ENCODE peak calls at places on chromosomes 3 and 15, in five cellular contexts. One of them, this sample, is unnamed.

GRCh38 chr3:185342458-185343169 is 20.3 kb upstream of the MAP3K13 start:
- DNase-seq in GM23248: no peak
- DNase-seq in pancreas: no peak
- DNase-seq in transverse colon: no peak
- DNase-seq in CD8-positive, alpha-beta memory T cell: no peak
- DNase-seq in this sample: no peak

GRCh38 chr3:55790596-55791350 is 303.7 kb upstream of the WNT5A start:
- DNase-seq in GM23248: no peak
- DNase-seq in pancreas: no peak
- DNase-seq in transverse colon: no peak
- DNase-seq in CD8-positive, alpha-beta memory T cell: no peak
- DNase-seq in this sample: no peak

GRCh38 chr3:154356009-154356408 is 31.7 kb upstream of the DHX36 start:
- DNase-seq in GM23248: no peak
- DNase-seq in pancreas: no peak
- DNase-seq in transverse colon: no peak
- DNase-seq in CD8-positive, alpha-beta memory T cell: no peak
- DNase-seq in this sample: no peak

GRCh38 chr15:66389859-66390382 is 3.2 kb downstream of the MAP2K1 start:
- DNase-seq in GM23248: peak; percentile 60
- DNase-seq in pancreas: no peak
- DNase-seq in transverse colon: no peak
- DNase-seq in CD8-positive, alpha-beta memory T cell: no peak
- DNase-seq in this sample: no peak

GRCh38 chr3:187403768-187404270 is 35.6 kb downstream of the RTP4 start:
- DNase-seq in GM23248: peak; percentile 95
- DNase-seq in pancreas: peak; percentile 15
- DNase-seq in transverse colon: no peak
- DNase-seq in CD8-positive, alpha-beta memory T cell: no peak
- DNase-seq in this sample: no peak

GRCh38 chr3:183698760-183699159 is 1.2 kb downstream of the YEATS2 start:
- DNase-seq in GM23248: peak; percentile 59
- DNase-seq in pancreas: peak; percentile 23
- DNase-seq in transverse colon: peak; percentile 14
- DNase-seq in CD8-positive, alpha-beta memory T cell: no peak
- DNase-seq in this sample: no peak

GRCh38 chr3:18424862-18425640 is at the start of gene SATB1:
- DNase-seq in GM23248: peak; percentile 82
- DNase-seq in pancreas: peak; percentile 93
- DNase-seq in transverse colon: peak; percentile 87
- DNase-seq in CD8-positive, alpha-beta memory T cell: peak; percentile 77
- DNase-seq in this sample: peak; percentile 69

GRCh38 chr15:38474155-38474757 is 20.3 kb downstream of the FAM98B start:
- DNase-seq in GM23248: peak; percentile 82
- DNase-seq in pancreas: no peak
- DNase-seq in transverse colon: no peak
- DNase-seq in CD8-positive, alpha-beta memory T cell: peak; percentile 61
- DNase-seq in this sample: peak; percentile 24

GRCh38 chr3:109924196-109924595 is 586.9 kb upstream of the DPPA4 start:
- DNase-seq in GM23248: peak; percentile 3
- DNase-seq in pancreas: no peak
- DNase-seq in transverse colon: no peak
- DNase-seq in CD8-positive, alpha-beta memory T cell: no peak
- DNase-seq in this sample: no peak

GRCh38 chr3:129441782-129442181 is 1.8 kb downstream of the IFT122 start:
- DNase-seq in GM23248: peak; percentile 72
- DNase-seq in pancreas: no peak
- DNase-seq in transverse colon: no peak
- DNase-seq in CD8-positive, alpha-beta memory T cell: no peak
- DNase-seq in this sample: no peak

GRCh38 chr15:70149667-70150404 is 52.1 kb upstream of the TLE3 start:
- DNase-seq in GM23248: peak; percentile 64
- DNase-seq in pancreas: no peak
- DNase-seq in transverse colon: no peak
- DNase-seq in CD8-positive, alpha-beta memory T cell: no peak
- DNase-seq in this sample: no peak

GRCh38 chr3:157767602-157768001 is 264.4 kb upstream of the VEPH1 start:
- DNase-seq in GM23248: no peak
- DNase-seq in pancreas: no peak
- DNase-seq in transverse colon: no peak
- DNase-seq in CD8-positive, alpha-beta memory T cell: no peak
- DNase-seq in this sample: no peak

GRCh38 chr3:8987673-8988655 is 24.7 kb upstream of the RAD18 start:
- DNase-seq in GM23248: peak; percentile 76
- DNase-seq in pancreas: peak; percentile 35
- DNase-seq in transverse colon: peak; percentile 62
- DNase-seq in CD8-positive, alpha-beta memory T cell: peak; percentile 54
- DNase-seq in this sample: peak; percentile 27

GRCh38 chr3:159168788-159169187 is 366.9 kb downstream of the MFSD1 start:
- DNase-seq in GM23248: no peak
- DNase-seq in pancreas: no peak
- DNase-seq in transverse colon: no peak
- DNase-seq in CD8-positive, alpha-beta memory T cell: no peak
- DNase-seq in this sample: no peak

GRCh38 chr3:53236112-53236841 is 19.5 kb downstream of the TKT start:
- DNase-seq in GM23248: peak; percentile 93
- DNase-seq in pancreas: peak; percentile 79
- DNase-seq in transverse colon: peak; percentile 79
- DNase-seq in CD8-positive, alpha-beta memory T cell: no peak
- DNase-seq in this sample: no peak

GRCh38 chr15:33547876-33548275 is 237.1 kb downstream of the RYR3 start:
- DNase-seq in GM23248: peak; percentile 40
- DNase-seq in pancreas: peak; percentile 22
- DNase-seq in transverse colon: no peak
- DNase-seq in CD8-positive, alpha-beta memory T cell: no peak
- DNase-seq in this sample: no peak
- H3K9me3 ChIP-seq in GM23248: no peaks in the 10 kb centered on the region
- H3K9me3 ChIP-seq in pancreas: no peaks in the 10 kb centered on the region
- H3K9me3 ChIP-seq in transverse colon: no peaks in the 10 kb centered on the region
- H3K9me3 ChIP-seq in CD8-positive, alpha-beta memory T cell: no peaks in the 10 kb centered on the region
- H3K9me3 ChIP-seq in this sample: no peaks in the 10 kb centered on the region

GRCh38 chr3:7226393-7226792 is 365.5 kb downstream of the GRM7 start:
- DNase-seq in GM23248: no peak
- DNase-seq in pancreas: no peak
- DNase-seq in transverse colon: no peak
- DNase-seq in CD8-positive, alpha-beta memory T cell: no peak
- DNase-seq in this sample: no peak
- H3K9me3 ChIP-seq in GM23248: no peaks in the 10 kb centered on the region
- H3K9me3 ChIP-seq in pancreas: no peaks in the 10 kb centered on the region
- H3K9me3 ChIP-seq in transverse colon: no peaks in the 10 kb centered on the region
- H3K9me3 ChIP-seq in CD8-positive, alpha-beta memory T cell: no peaks in the 10 kb centered on the region
- H3K9me3 ChIP-seq in this sample: no peaks in the 10 kb centered on the region

DNA sequence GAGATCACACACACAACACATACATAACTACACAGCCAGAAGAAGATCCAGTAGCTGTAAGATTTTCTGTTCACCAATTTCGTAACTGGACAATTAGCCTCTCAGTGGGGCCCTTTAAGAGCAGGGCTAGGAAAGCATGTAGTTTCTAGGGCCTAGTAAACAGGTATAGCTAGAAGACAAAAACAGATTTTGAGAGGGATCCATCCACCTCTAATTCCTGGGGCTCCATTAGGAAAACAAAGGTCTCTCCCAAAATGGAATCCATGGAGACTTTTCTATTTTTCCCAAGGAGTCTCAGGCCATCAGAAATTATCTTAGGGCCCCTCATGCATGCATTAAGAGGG is 10.5 kb downstream of the KIF15 start:
- DNase-seq in GM23248: no peak
- DNase-seq in pancreas: no peak
- DNase-seq in transverse colon: no peak
- DNase-seq in CD8-positive, alpha-beta memory T cell: no peak
- DNase-seq in this sample: no peak
- H3K9me3 ChIP-seq in GM23248: no peaks in the 10 kb centered on the region
- H3K9me3 ChIP-seq in pancreas: peaks cover 3% of the 10 kb centered on the region
- H3K9me3 ChIP-seq in transverse colon: peaks cover 22% of the 10 kb centered on the region
- H3K9me3 ChIP-seq in CD8-positive, alpha-beta memory T cell: no peaks in the 10 kb centered on the region
- H3K9me3 ChIP-seq in this sample: peaks cover 3% of the 10 kb centered on the region

GRCh38 chr15:24933716-24934115 is 21.1 kb upstream of the SNRPN start:
- DNase-seq in GM23248: no peak
- DNase-seq in pancreas: no peak
- DNase-seq in transverse colon: no peak
- DNase-seq in CD8-positive, alpha-beta memory T cell: no peak
- DNase-seq in this sample: no peak
- H3K9me3 ChIP-seq in GM23248: no peaks in the 10 kb centered on the region
- H3K9me3 ChIP-seq in pancreas: no peaks in the 10 kb centered on the region
- H3K9me3 ChIP-seq in transverse colon: no peaks in the 10 kb centered on the region
- H3K9me3 ChIP-seq in CD8-positive, alpha-beta memory T cell: no peaks in the 10 kb centered on the region
- H3K9me3 ChIP-seq in this sample: no peaks in the 10 kb centered on the region

GRCh38 chr15:62275818-62276217 is 110.7 kb upstream of the C2CD4B start:
- DNase-seq in GM23248: no peak
- DNase-seq in pancreas: no peak
- DNase-seq in transverse colon: no peak
- DNase-seq in CD8-positive, alpha-beta memory T cell: no peak
- DNase-seq in this sample: no peak

GRCh38 chr15:62277816-62278394 is 112.8 kb upstream of the C2CD4B start:
- DNase-seq in GM23248: no peak
- DNase-seq in pancreas: no peak
- DNase-seq in transverse colon: no peak
- DNase-seq in CD8-positive, alpha-beta memory T cell: no peak
- DNase-seq in this sample: no peak

GRCh38 chr15:62270216-62270921 is 105.3 kb upstream of the C2CD4B start:
- DNase-seq in GM23248: no peak
- DNase-seq in pancreas: no peak
- DNase-seq in transverse colon: no peak
- DNase-seq in CD8-positive, alpha-beta memory T cell: no peak
- DNase-seq in this sample: no peak

GRCh38 chr15:62269504-62269903 is 104.4 kb upstream of the C2CD4B start:
- DNase-seq in GM23248: peak; percentile 22
- DNase-seq in pancreas: no peak
- DNase-seq in transverse colon: no peak
- DNase-seq in CD8-positive, alpha-beta memory T cell: no peak
- DNase-seq in this sample: no peak

GRCh38 chr15:62272290-62272689 is 107.2 kb upstream of the C2CD4B start:
- DNase-seq in GM23248: no peak
- DNase-seq in pancreas: no peak
- DNase-seq in transverse colon: no peak
- DNase-seq in CD8-positive, alpha-beta memory T cell: no peak
- DNase-seq in this sample: no peak
- H3K9me3 ChIP-seq in GM23248: no peaks in the 10 kb centered on the region
- H3K9me3 ChIP-seq in pancreas: no peaks in the 10 kb centered on the region
- H3K9me3 ChIP-seq in transverse colon: peaks cover 28% of the 10 kb centered on the region
- H3K9me3 ChIP-seq in CD8-positive, alpha-beta memory T cell: peaks cover 6% of the 10 kb centered on the region
- H3K9me3 ChIP-seq in this sample: peaks cover 5% of the 10 kb centered on the region

GRCh38 chr15:56953790-56954189 is 35.3 kb downstream of the TCF12 start:
- DNase-seq in GM23248: no peak
- DNase-seq in pancreas: no peak
- DNase-seq in transverse colon: no peak
- DNase-seq in CD8-positive, alpha-beta memory T cell: no peak
- DNase-seq in this sample: no peak
- H3K9me3 ChIP-seq in GM23248: no peaks in the 10 kb centered on the region
- H3K9me3 ChIP-seq in pancreas: no peaks in the 10 kb centered on the region
- H3K9me3 ChIP-seq in transverse colon: peaks cover 11% of the 10 kb centered on the region
- H3K9me3 ChIP-seq in CD8-positive, alpha-beta memory T cell: no peaks in the 10 kb centered on the region
- H3K9me3 ChIP-seq in this sample: peaks cover 6% of the 10 kb centered on the region

DNA sequence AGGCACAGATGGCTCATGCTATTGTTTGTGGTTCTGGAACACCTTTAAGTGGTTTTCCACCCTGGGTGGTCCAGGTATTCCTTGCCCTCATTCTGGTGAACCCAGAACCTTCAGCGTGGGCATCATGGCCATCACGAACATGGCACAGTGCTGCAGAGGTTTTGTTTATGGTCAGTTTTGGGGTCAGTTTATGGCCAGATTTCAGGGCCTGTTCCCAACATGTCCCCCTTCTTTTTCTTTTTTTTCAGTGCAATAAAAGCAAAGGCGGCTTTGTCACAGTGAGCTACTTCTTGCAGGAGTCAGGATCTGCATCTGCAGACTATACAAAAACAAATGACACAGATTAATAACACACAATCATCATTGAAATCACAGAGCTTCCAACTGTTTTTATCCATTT is 1085.0 kb upstream of the ALCAM start:
- DNase-seq in GM23248: no peak
- DNase-seq in pancreas: no peak
- DNase-seq in transverse colon: no peak
- DNase-seq in CD8-positive, alpha-beta memory T cell: no peak
- DNase-seq in this sample: no peak
- H3K9me3 ChIP-seq in GM23248: no peaks in the 10 kb centered on the region
- H3K9me3 ChIP-seq in pancreas: no peaks in the 10 kb centered on the region
- H3K9me3 ChIP-seq in transverse colon: peaks cover 10% of the 10 kb centered on the region
- H3K9me3 ChIP-seq in CD8-positive, alpha-beta memory T cell: peaks cover 8% of the 10 kb centered on the region
- H3K9me3 ChIP-seq in this sample: no peaks in the 10 kb centered on the region

DNA sequence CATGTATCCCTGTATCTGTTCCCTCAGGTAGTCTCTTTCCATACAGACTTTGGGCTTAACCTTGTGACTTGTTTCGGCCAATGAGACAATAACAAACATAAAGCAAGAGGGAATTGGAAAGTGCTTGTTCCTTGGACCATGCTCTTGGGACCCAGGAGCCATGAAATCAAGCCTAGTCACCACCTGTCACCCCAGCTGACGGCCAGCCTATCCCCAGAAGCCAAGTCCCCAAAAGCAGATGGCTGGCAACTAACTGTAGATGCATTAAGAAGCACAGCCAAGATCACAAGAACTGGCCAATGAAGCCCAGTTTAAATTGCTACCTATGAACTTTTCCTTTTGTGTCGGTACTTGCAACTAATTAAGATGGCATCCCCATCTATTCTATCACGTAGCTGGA is 822.0 kb downstream of the CADM2 start:
- DNase-seq in GM23248: no peak
- DNase-seq in pancreas: no peak
- DNase-seq in transverse colon: no peak
- DNase-seq in CD8-positive, alpha-beta memory T cell: no peak
- DNase-seq in this sample: no peak
- H3K9me3 ChIP-seq in GM23248: no peaks in the 10 kb centered on the region
- H3K9me3 ChIP-seq in pancreas: no peaks in the 10 kb centered on the region
- H3K9me3 ChIP-seq in transverse colon: no peaks in the 10 kb centered on the region
- H3K9me3 ChIP-seq in CD8-positive, alpha-beta memory T cell: no peaks in the 10 kb centered on the region
- H3K9me3 ChIP-seq in this sample: no peaks in the 10 kb centered on the region

GRCh38 chr15:25065286-25065685 is 110.5 kb downstream of the SNRPN start:
- DNase-seq in GM23248: no peak
- DNase-seq in pancreas: no peak
- DNase-seq in transverse colon: no peak
- DNase-seq in CD8-positive, alpha-beta memory T cell: no peak
- DNase-seq in this sample: no peak
- H3K9me3 ChIP-seq in GM23248: no peaks in the 10 kb centered on the region
- H3K9me3 ChIP-seq in pancreas: peaks cover 60% of the 10 kb centered on the region
- H3K9me3 ChIP-seq in transverse colon: peaks cover 100% of the 10 kb centered on the region
- H3K9me3 ChIP-seq in CD8-positive, alpha-beta memory T cell: peaks cover 100% of the 10 kb centered on the region
- H3K9me3 ChIP-seq in this sample: peaks cover 99% of the 10 kb centered on the region

GRCh38 chr3:123841476-123842238 is 42.5 kb downstream of the MYLK start:
- DNase-seq in GM23248: peak; percentile 41
- DNase-seq in pancreas: no peak
- DNase-seq in transverse colon: no peak
- DNase-seq in CD8-positive, alpha-beta memory T cell: no peak
- DNase-seq in this sample: no peak

GRCh38 chr3:123843668-123844067 is 40.5 kb downstream of the MYLK start:
- DNase-seq in GM23248: peak; percentile 70
- DNase-seq in pancreas: no peak
- DNase-seq in transverse colon: no peak
- DNase-seq in CD8-positive, alpha-beta memory T cell: no peak
- DNase-seq in this sample: no peak

GRCh38 chr3:123842711-123843110 is 41.4 kb downstream of the MYLK start:
- DNase-seq in GM23248: no peak
- DNase-seq in pancreas: no peak
- DNase-seq in transverse colon: no peak
- DNase-seq in CD8-positive, alpha-beta memory T cell: no peak
- DNase-seq in this sample: no peak

DNA sequence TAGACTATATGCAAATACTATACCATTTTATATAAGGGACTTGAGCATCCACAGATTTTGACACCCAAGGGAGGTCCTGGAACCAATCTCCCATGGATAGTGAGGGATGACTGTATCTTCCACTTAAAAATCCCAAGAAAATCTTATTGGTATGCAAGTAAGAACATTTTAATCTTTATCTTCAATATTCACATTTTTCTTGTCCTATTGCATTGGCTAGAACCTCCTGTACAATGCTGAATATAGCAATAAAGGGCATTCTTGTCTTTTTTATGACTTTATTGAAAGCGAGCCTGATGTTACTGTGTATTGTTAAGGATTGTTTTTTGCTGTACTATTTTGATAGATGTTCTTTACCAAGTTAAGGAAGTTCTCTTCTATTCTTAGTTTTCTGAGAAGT is 36.9 kb downstream of the MYLK start:
- DNase-seq in GM23248: no peak
- DNase-seq in pancreas: no peak
- DNase-seq in transverse colon: no peak
- DNase-seq in CD8-positive, alpha-beta memory T cell: no peak
- DNase-seq in this sample: no peak
- H3K9me3 ChIP-seq in GM23248: peaks cover 5% of the 10 kb centered on the region
- H3K9me3 ChIP-seq in pancreas: no peaks in the 10 kb centered on the region
- H3K9me3 ChIP-seq in transverse colon: peaks cover 25% of the 10 kb centered on the region
- H3K9me3 ChIP-seq in CD8-positive, alpha-beta memory T cell: no peaks in the 10 kb centered on the region
- H3K9me3 ChIP-seq in this sample: peaks cover 8% of the 10 kb centered on the region